ENCODE peak calls at places on chromosomes 11 and 22, in six cellular contexts. G is CD8-positive, alpha-beta T cell; C is breast epithelium; P is cardiac fibroblast; Z is HCT116; Y is fibroblast of pulmonary artery. T is an unnamed sample.
A peak's percentile ranks its signal among the peaks of the same experiment; 100 is the strongest.

GRCh38 chr11:66333220-66333877 is 2.9 kb downstream of the RIN1 start:
- DNase-seq in G (no peak), C (no peak), P (no peak), Z (no peak), Y (no peak), T (no peak)

GRCh38 chr22:20117656-20118571 is 888 bp upstream of the TRMT2A start:
- DNase-seq in G (peak; percentile 51), C (no peak), P (peak; percentile 25), Z (no peak), Y (peak; percentile 14), T (no peak)

GRCh38 chr22:50434849-50435700 is 39.8 kb downstream of the SBF1 start:
- DNase-seq in G (no peak), C (no peak), P (no peak), Z (no peak), Y (no peak), T (no peak)

GRCh38 chr11:413120-414081 is 1.4 kb downstream of the SIGIRR start:
- DNase-seq in G (no peak), C (no peak), P (no peak), Z (no peak), Y (no peak), T (no peak)

GRCh38 chr11:36564376-36565032 is 3.3 kb upstream of the RAG1 start:
- DNase-seq in G (peak; percentile 45), C (no peak), P (peak; percentile 75), Z (peak; percentile 24), Y (peak; percentile 74), T (no peak)

GRCh38 chr22:36362819-36363377 is 24.9 kb downstream of the MYH9 start:
- DNase-seq in G (no peak), C (no peak), P (no peak), Z (no peak), Y (no peak), T (no peak)

GRCh38 chr11:119751281-119752060 is 22.5 kb upstream of the NECTIN1 start:
- DNase-seq in G (no peak), C (no peak), P (no peak), Z (no peak), Y (no peak), T (no peak)

GRCh38 chr11:74307409-74307808 is 4.0 kb downstream of the P4HA3 start:
- DNase-seq in G (no peak), C (no peak), P (peak; percentile 80), Z (no peak), Y (peak; percentile 73), T (no peak)

GRCh38 chr11:130719516-130719915 is 196.8 kb downstream of the SNX19 start:
- DNase-seq in G (no peak), C (no peak), P (peak; percentile 64), Z (no peak), Y (peak; percentile 73), T (no peak)

GRCh38 chr11:79062814-79063762 is 377.7 kb downstream of the TENM4 start:
- DNase-seq in G (no peak), C (no peak), P (peak; percentile 50), Z (peak; percentile 12), Y (peak; percentile 57), T (no peak)
- TF ChIP-seq CTCF in G (no peak), C (no peak), P (peak; percentile 42), Z (peak; percentile 33), Y (peak; percentile 62), T (peak; percentile 35)

GRCh38 chr11:1854949-1855885 is 2.3 kb downstream of the LSP1 start:
- DNase-seq in G (no peak), C (no peak), P (no peak), Z (no peak), Y (no peak), T (no peak)

GRCh38 chr11:1852885-1853284 is at the start of gene LSP1:
- DNase-seq in G (peak; percentile 81), C (no peak), P (no peak), Z (no peak), Y (no peak), T (no peak)

GRCh38 chr11:1853376-1854131 is 670 bp downstream of the LSP1 start:
- DNase-seq in G (peak; percentile 37), C (no peak), P (no peak), Z (no peak), Y (no peak), T (no peak)

GRCh38 chr11:1855886-1856265 is 3.0 kb downstream of the LSP1 start:
- DNase-seq in G (no peak), C (no peak), P (no peak), Z (no peak), Y (no peak), T (no peak)

GRCh38 chr11:1854132-1854948 is 1.5 kb downstream of the LSP1 start:
- DNase-seq in G (no peak), C (no peak), P (no peak), Z (no peak), Y (no peak), T (no peak)
- H3K4me3 ChIP-seq in G (peak overlapping the region; percentile 100), C (peak overlapping the region; percentile 41), P (no peak overlapping the region), Z (no peak overlapping the region), Y (no peak overlapping the region), T (peak overlapping the region; percentile 56)

GRCh38 chr11:56521955-56522354 is 21.1 kb downstream of the OR5M11 start:
- DNase-seq in G (no peak), C (no peak), P (no peak), Z (no peak), Y (no peak), T (no peak)
- TF ChIP-seq CTCF in G (no peak), C (no peak), P (no peak), Z (no peak), Y (no peak), T (no peak)

DNA sequence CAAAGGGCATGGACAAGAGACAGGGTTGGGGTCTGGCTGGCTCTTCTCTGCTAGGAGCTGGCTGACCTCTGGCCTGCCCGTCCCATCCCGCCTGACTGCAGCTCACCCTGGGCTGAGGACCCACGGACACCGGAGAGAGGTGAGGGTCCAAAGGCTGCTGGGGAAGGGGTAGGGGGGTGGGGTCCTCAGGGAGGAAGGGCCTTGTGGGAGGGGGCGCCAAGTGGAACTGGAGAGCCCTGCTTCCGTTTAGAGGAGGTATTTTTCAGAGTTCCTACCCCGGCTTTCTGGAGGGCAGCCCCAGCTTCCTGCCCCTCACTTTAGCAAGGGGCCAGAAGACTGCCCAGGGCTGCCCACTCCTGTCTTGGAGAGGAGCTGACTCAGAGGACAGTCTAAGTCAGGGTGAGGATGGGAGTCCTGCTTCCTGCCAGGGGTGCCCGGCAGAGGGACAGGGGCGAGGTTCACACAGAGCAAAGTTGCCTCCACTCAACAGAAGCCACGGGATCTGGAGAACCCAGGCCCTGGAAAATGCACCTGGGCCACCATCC is 7.1 kb downstream of the LARGE2 start:
- DNase-seq in G (no peak), C (no peak), P (no peak), Z (no peak), Y (no peak), T (no peak)
- H3K4me3 ChIP-seq in G (peak overlapping the region; percentile 40), C (no peak overlapping the region), P (no peak overlapping the region), Z (no peak overlapping the region), Y (no peak overlapping the region), T (no peak overlapping the region)

GRCh38 chr11:70159612-70160570 is 43.2 kb upstream of the FADD start:
- DNase-seq in G (no peak), C (peak; percentile 86), P (peak; percentile 21), Z (peak; percentile 77), Y (peak; percentile 8), T (peak; percentile 68)

GRCh38 chr11:70158757-70159389 is 44.2 kb upstream of the FADD start:
- DNase-seq in G (no peak), C (no peak), P (no peak), Z (no peak), Y (no peak), T (no peak)

GRCh38 chr11:70156291-70157037 is 46.6 kb upstream of the FADD start:
- DNase-seq in G (no peak), C (no peak), P (no peak), Z (no peak), Y (no peak), T (no peak)

GRCh38 chr11:70155386-70155785 is 47.7 kb upstream of the FADD start:
- DNase-seq in G (no peak), C (peak; percentile 78), P (no peak), Z (no peak), Y (no peak), T (no peak)

GRCh38 chr11:70158201-70158600 is 44.9 kb upstream of the FADD start:
- DNase-seq in G (no peak), C (no peak), P (peak; percentile 16), Z (peak; percentile 13), Y (peak; percentile 8), T (no peak)
- TF ChIP-seq CTCF in G (no peak), C (no peak), P (peak; percentile 25), Z (peak; percentile 39), Y (peak; percentile 31), T (peak; percentile 40)

GRCh38 chr22:31093956-31094622 is 13.0 kb downstream of the SMTN start:
- DNase-seq in G (no peak), C (no peak), P (no peak), Z (no peak), Y (no peak), T (no peak)
- H3K4me3 ChIP-seq in G (no peak overlapping the region), C (no peak overlapping the region), P (no peak overlapping the region), Z (no peak overlapping the region), Y (no peak overlapping the region), T (peak overlapping the region; percentile 42)

T was measured in thoracic aorta.